ENCODE peak calls at places on chromosomes 7 and 10, in six cellular contexts. X is GM20000; U is heart left ventricle; O is SK-MEL-5; F is activated effector memory CD4-positive, alpha-beta T cell treated with anti-CD3 and anti-CD28 coated beads, Interleukin-2, amount 50 U/mL, for 16 hours; V is fibroblast of the aortic adventitia. I is an unnamed sample.

GRCh38 chr10:89419548-89419947 is 5.2 kb downstream of the IFIT5 start:
- DNase-seq in X (peak), U (no peak), O (peak), F (no peak), V (peak), I (no peak)

GRCh38 chr10:90847436-90847835 is 10.4 kb downstream of the HTR7 start:
- DNase-seq in X (no peak), U (no peak), O (no peak), F (no peak), V (peak), I (no peak)

GRCh38 chr10:98302711-98303365 is 34.8 kb upstream of the LOXL4 start:
- DNase-seq in X (no peak), U (peak), O (no peak), F (no peak), V (no peak), I (no peak)

GRCh38 chr7:43851796-43852195 is 17.5 kb downstream of the MRPS24 start:
- DNase-seq in X (no peak), U (no peak), O (no peak), F (no peak), V (no peak), I (no peak)

GRCh38 chr10:123557366-123558108 is 108.6 kb upstream of the GPR26 start:
- DNase-seq in X (no peak), U (no peak), O (no peak), F (no peak), V (no peak), I (no peak)

GRCh38 chr10:71290806-71291205 is 28.3 kb upstream of the SLC29A3 start:
- DNase-seq in X (no peak), U (no peak), O (no peak), F (no peak), V (no peak), I (no peak)

GRCh38 chr7:130930260-130930659 is 196.3 kb upstream of the KLF14 start:
- DNase-seq in X (peak), U (no peak), O (no peak), F (peak), V (no peak), I (no peak)

GRCh38 chr7:137146012-137146455 is 197.5 kb downstream of the PTN start:
- DNase-seq in X (no peak), U (no peak), O (no peak), F (no peak), V (peak), I (no peak)